ENCODE peak calls at places on chromosome 14, in seven cellular contexts. One of them, this sample, is unnamed.

GRCh38 chr14:58805057-58805456 is 167.3 kb downstream of the DACT1 start:
- DNase-seq in spleen: no peak
- DNase-seq in left lung: no peak
- DNase-seq in prostate gland: no peak
- DNase-seq in Panc1: no peak
- DNase-seq in lung: no peak
- DNase-seq in Peyer's patch: no peak
- DNase-seq in this sample: no peak

GRCh38 chr14:96723946-96724345 is 73.2 kb upstream of the VRK1 start:
- DNase-seq in spleen: no peak
- DNase-seq in left lung: no peak
- DNase-seq in prostate gland: no peak
- DNase-seq in Panc1: no peak
- DNase-seq in lung: no peak
- DNase-seq in Peyer's patch: no peak
- DNase-seq in this sample: no peak

GRCh38 chr14:80356413-80356812 is 145.1 kb upstream of the DIO2 start:
- DNase-seq in spleen: no peak
- DNase-seq in left lung: no peak
- DNase-seq in prostate gland: no peak
- DNase-seq in Panc1: no peak
- DNase-seq in lung: no peak
- DNase-seq in Peyer's patch: no peak
- DNase-seq in this sample: no peak

GRCh38 chr14:96754162-96754844 is 42.9 kb upstream of the VRK1 start:
- DNase-seq in spleen: no peak
- DNase-seq in left lung: no peak
- DNase-seq in prostate gland: no peak
- DNase-seq in Panc1: no peak
- DNase-seq in lung: no peak
- DNase-seq in Peyer's patch: no peak
- DNase-seq in this sample: no peak

GRCh38 chr14:95741051-95741490 is 27.1 kb upstream of the TCL1A start:
- DNase-seq in spleen: no peak
- DNase-seq in left lung: no peak
- DNase-seq in prostate gland: peak; percentile 71
- DNase-seq in Panc1: no peak
- DNase-seq in lung: no peak
- DNase-seq in Peyer's patch: no peak
- DNase-seq in this sample: no peak

GRCh38 chr14:35934499-35934898 is 108.4 kb downstream of the BRMS1L start:
- DNase-seq in spleen: no peak
- DNase-seq in left lung: no peak
- DNase-seq in prostate gland: no peak
- DNase-seq in Panc1: no peak
- DNase-seq in lung: no peak
- DNase-seq in Peyer's patch: no peak
- DNase-seq in this sample: no peak

GRCh38 chr14:81533212-81533535 is 479 bp downstream of the SEL1L start:
- DNase-seq in spleen: no peak
- DNase-seq in left lung: no peak
- DNase-seq in prostate gland: no peak
- DNase-seq in Panc1: no peak
- DNase-seq in lung: no peak
- DNase-seq in Peyer's patch: no peak
- DNase-seq in this sample: no peak

GRCh38 chr14:99155173-99155777 is 116.7 kb downstream of the BCL11B start:
- DNase-seq in spleen: no peak
- DNase-seq in left lung: no peak
- DNase-seq in prostate gland: no peak
- DNase-seq in Panc1: no peak
- DNase-seq in lung: no peak
- DNase-seq in Peyer's patch: no peak
- DNase-seq in this sample: peak; percentile 76

GRCh38 chr14:94751321-94751720 is 18.6 kb downstream of the GSC start:
- DNase-seq in spleen: peak; percentile 41
- DNase-seq in left lung: no peak
- DNase-seq in prostate gland: no peak
- DNase-seq in Panc1: no peak
- DNase-seq in lung: no peak
- DNase-seq in Peyer's patch: no peak
- DNase-seq in this sample: no peak

GRCh38 chr14:73752297-73752992 is 38.3 kb upstream of the PNMA1 start:
- DNase-seq in spleen: peak; percentile 76
- DNase-seq in left lung: no peak
- DNase-seq in prostate gland: peak; percentile 92
- DNase-seq in Panc1: no peak
- DNase-seq in lung: no peak
- DNase-seq in Peyer's patch: peak; percentile 55
- DNase-seq in this sample: no peak

GRCh38 chr14:79825046-79825521 is 386.2 kb downstream of the DIO2 start:
- DNase-seq in spleen: no peak
- DNase-seq in left lung: no peak
- DNase-seq in prostate gland: no peak
- DNase-seq in Panc1: no peak
- DNase-seq in lung: no peak
- DNase-seq in Peyer's patch: no peak
- DNase-seq in this sample: no peak

GRCh38 chr14:88908216-88908615 is 83.8 kb downstream of the TTC8 start:
- DNase-seq in spleen: no peak
- DNase-seq in left lung: no peak
- DNase-seq in prostate gland: no peak
- DNase-seq in Panc1: no peak
- DNase-seq in lung: no peak
- DNase-seq in Peyer's patch: no peak
- DNase-seq in this sample: no peak

GRCh38 chr14:37093364-37093763 is 79.0 kb downstream of the SLC25A21 start:
- DNase-seq in spleen: no peak
- DNase-seq in left lung: no peak
- DNase-seq in prostate gland: no peak
- DNase-seq in Panc1: no peak
- DNase-seq in lung: no peak
- DNase-seq in Peyer's patch: no peak
- DNase-seq in this sample: no peak

GRCh38 chr14:37061697-37062096 is 110.7 kb downstream of the SLC25A21 start:
- DNase-seq in spleen: no peak
- DNase-seq in left lung: no peak
- DNase-seq in prostate gland: no peak
- DNase-seq in Panc1: no peak
- DNase-seq in lung: peak; percentile 51
- DNase-seq in Peyer's patch: no peak
- DNase-seq in this sample: no peak

GRCh38 chr14:95609398-95609990 is 74.6 kb downstream of the GLRX5 start:
- DNase-seq in spleen: no peak
- DNase-seq in left lung: no peak
- DNase-seq in prostate gland: peak; percentile 12
- DNase-seq in Panc1: no peak
- DNase-seq in lung: no peak
- DNase-seq in Peyer's patch: peak; percentile 18
- DNase-seq in this sample: no peak

GRCh38 chr14:69612014-69612758 is 790 bp downstream of the SUSD6 start:
- DNase-seq in spleen: peak; percentile 91
- DNase-seq in left lung: peak; percentile 42
- DNase-seq in prostate gland: peak; percentile 21
- DNase-seq in Panc1: no peak
- DNase-seq in lung: no peak
- DNase-seq in Peyer's patch: peak; percentile 50
- DNase-seq in this sample: no peak

GRCh38 chr14:100031506-100032281 is 33.5 kb upstream of the EVL start:
- DNase-seq in spleen: no peak
- DNase-seq in left lung: peak; percentile 39
- DNase-seq in prostate gland: peak; percentile 60
- DNase-seq in Panc1: peak; percentile 81
- DNase-seq in lung: peak; percentile 67
- DNase-seq in Peyer's patch: no peak
- DNase-seq in this sample: no peak

GRCh38 chr14:99562848-99563748 is 40.9 kb downstream of the CCDC85C start:
- DNase-seq in spleen: no peak
- DNase-seq in left lung: peak; percentile 73
- DNase-seq in prostate gland: peak; percentile 79
- DNase-seq in Panc1: no peak
- DNase-seq in lung: peak; percentile 84
- DNase-seq in Peyer's patch: peak; percentile 18
- DNase-seq in this sample: no peak

GRCh38 chr14:67618617-67619063 is 1.1 kb upstream of the ARG2 start:
- DNase-seq in spleen: no peak
- DNase-seq in left lung: no peak
- DNase-seq in prostate gland: peak; percentile 22
- DNase-seq in Panc1: no peak
- DNase-seq in lung: no peak
- DNase-seq in Peyer's patch: no peak
- DNase-seq in this sample: no peak

GRCh38 chr14:92726933-92727262 is 21.5 kb downstream of the LGMN start:
- DNase-seq in spleen: no peak
- DNase-seq in left lung: no peak
- DNase-seq in prostate gland: no peak
- DNase-seq in Panc1: no peak
- DNase-seq in lung: no peak
- DNase-seq in Peyer's patch: no peak
- DNase-seq in this sample: no peak

GRCh38 chr14:31530136-31530535 is 31.1 kb upstream of the NUBPL start:
- DNase-seq in spleen: no peak
- DNase-seq in left lung: no peak
- DNase-seq in prostate gland: no peak
- DNase-seq in Panc1: no peak
- DNase-seq in lung: no peak
- DNase-seq in Peyer's patch: no peak
- DNase-seq in this sample: no peak

GRCh38 chr14:100486025-100486828 is 101.0 kb downstream of the BEGAIN start:
- DNase-seq in spleen: no peak
- DNase-seq in left lung: peak; percentile 56
- DNase-seq in prostate gland: no peak
- DNase-seq in Panc1: no peak
- DNase-seq in lung: no peak
- DNase-seq in Peyer's patch: no peak
- DNase-seq in this sample: no peak

GRCh38 chr14:101813833-101814232 is 52.3 kb downstream of the PPP2R5C start:
- DNase-seq in spleen: no peak
- DNase-seq in left lung: no peak
- DNase-seq in prostate gland: no peak
- DNase-seq in Panc1: no peak
- DNase-seq in lung: no peak
- DNase-seq in Peyer's patch: no peak
- DNase-seq in this sample: no peak
- H3K27ac ChIP-seq in spleen: peak overlapping the region; percentile 93
- H3K27ac ChIP-seq in left lung: peak overlapping the region; percentile 96
- H3K27ac ChIP-seq in prostate gland: peak overlapping the region; percentile 35
- H3K27ac ChIP-seq in Panc1: no peak overlapping the region
- H3K27ac ChIP-seq in lung: no peak overlapping the region
- H3K27ac ChIP-seq in Peyer's patch: peak overlapping the region; percentile 90
- H3K27ac ChIP-seq in this sample: peak overlapping the region; percentile 60

GRCh38 chr14:61347771-61348443 is 26.5 kb downstream of the PRKCH start:
- DNase-seq in spleen: no peak
- DNase-seq in left lung: no peak
- DNase-seq in prostate gland: no peak
- DNase-seq in Panc1: no peak
- DNase-seq in lung: no peak
- DNase-seq in Peyer's patch: no peak
- DNase-seq in this sample: no peak
- H3K4me1 ChIP-seq in spleen: peaks cover 68% of the 10 kb centered on the region
- H3K4me1 ChIP-seq in left lung: peaks cover 14% of the 10 kb centered on the region
- H3K4me1 ChIP-seq in prostate gland: peaks cover 5% of the 10 kb centered on the region
- H3K4me1 ChIP-seq in Panc1: no peaks in the 10 kb centered on the region
- H3K4me1 ChIP-seq in lung: peaks cover 7% of the 10 kb centered on the region
- H3K4me1 ChIP-seq in Peyer's patch: peaks cover 5% of the 10 kb centered on the region
- H3K4me1 ChIP-seq in this sample: peaks cover 56% of the 10 kb centered on the region

GRCh38 chr14:103604620-103605019 is 24.4 kb upstream of the KLC1 start:
- DNase-seq in spleen: no peak
- DNase-seq in left lung: no peak
- DNase-seq in prostate gland: no peak
- DNase-seq in Panc1: no peak
- DNase-seq in lung: no peak
- DNase-seq in Peyer's patch: no peak
- DNase-seq in this sample: no peak

GRCh38 chr14:103607822-103608221 is 21.2 kb upstream of the KLC1 start:
- DNase-seq in spleen: no peak
- DNase-seq in left lung: no peak
- DNase-seq in prostate gland: no peak
- DNase-seq in Panc1: no peak
- DNase-seq in lung: no peak
- DNase-seq in Peyer's patch: no peak
- DNase-seq in this sample: no peak

GRCh38 chr14:103611215-103611614 is 17.8 kb upstream of the KLC1 start:
- DNase-seq in spleen: no peak
- DNase-seq in left lung: no peak
- DNase-seq in prostate gland: no peak
- DNase-seq in Panc1: no peak
- DNase-seq in lung: no peak
- DNase-seq in Peyer's patch: no peak
- DNase-seq in this sample: no peak

GRCh38 chr14:103607039-103607668 is 21.9 kb upstream of the KLC1 start:
- DNase-seq in spleen: peak; percentile 85
- DNase-seq in left lung: peak; percentile 81
- DNase-seq in prostate gland: peak; percentile 47
- DNase-seq in Panc1: no peak
- DNase-seq in lung: peak; percentile 62
- DNase-seq in Peyer's patch: peak; percentile 71
- DNase-seq in this sample: peak; percentile 86
- TF ChIP-seq CTCF in spleen: peak; percentile 35
- TF ChIP-seq CTCF in left lung: no peak
- TF ChIP-seq CTCF in prostate gland: peak; percentile 14
- TF ChIP-seq CTCF in Panc1: no peak
- TF ChIP-seq CTCF in lung: peak; percentile 18
- TF ChIP-seq CTCF in Peyer's patch: peak; percentile 16
- TF ChIP-seq CTCF in this sample: peak; percentile 8

GRCh38 chr14:55116246-55117030 is 12.6 kb upstream of the LGALS3 start:
- DNase-seq in spleen: no peak
- DNase-seq in left lung: no peak
- DNase-seq in prostate gland: no peak
- DNase-seq in Panc1: no peak
- DNase-seq in lung: no peak
- DNase-seq in Peyer's patch: no peak
- DNase-seq in this sample: no peak

GRCh38 chr14:55121146-55121545 is 7.9 kb upstream of the LGALS3 start:
- DNase-seq in spleen: no peak
- DNase-seq in left lung: no peak
- DNase-seq in prostate gland: no peak
- DNase-seq in Panc1: no peak
- DNase-seq in lung: no peak
- DNase-seq in Peyer's patch: no peak
- DNase-seq in this sample: peak; percentile 24

GRCh38 chr14:55117816-55118441 is 11.1 kb upstream of the LGALS3 start:
- DNase-seq in spleen: no peak
- DNase-seq in left lung: no peak
- DNase-seq in prostate gland: peak; percentile 38
- DNase-seq in Panc1: no peak
- DNase-seq in lung: no peak
- DNase-seq in Peyer's patch: no peak
- DNase-seq in this sample: peak; percentile 73

GRCh38 chr14:55120466-55121144 is 8.4 kb upstream of the LGALS3 start:
- DNase-seq in spleen: no peak
- DNase-seq in left lung: peak; percentile 49
- DNase-seq in prostate gland: no peak
- DNase-seq in Panc1: no peak
- DNase-seq in lung: no peak
- DNase-seq in Peyer's patch: no peak
- DNase-seq in this sample: peak; percentile 72

DNA sequence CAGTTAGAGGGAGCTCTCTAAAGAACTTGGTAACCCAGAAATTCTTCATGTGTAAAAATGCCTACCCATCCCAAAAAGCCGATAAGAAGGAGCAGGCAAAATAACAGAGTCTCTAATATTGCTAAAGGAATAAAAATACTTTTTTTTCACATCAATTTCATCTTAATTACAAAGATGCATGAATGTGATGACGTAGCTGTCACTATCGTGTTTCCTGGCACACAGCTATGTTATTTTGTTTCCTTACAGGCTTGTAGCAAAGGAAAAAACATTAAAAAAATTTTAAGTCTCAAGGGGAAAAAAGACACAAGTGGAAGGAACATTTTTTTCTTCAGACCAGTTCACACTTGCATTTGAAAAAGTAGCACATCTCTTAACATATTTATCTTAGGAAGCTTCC is 10.3 kb upstream of the LGALS3 start:
- DNase-seq in spleen: no peak
- DNase-seq in left lung: no peak
- DNase-seq in prostate gland: no peak
- DNase-seq in Panc1: no peak
- DNase-seq in lung: no peak
- DNase-seq in Peyer's patch: no peak
- DNase-seq in this sample: peak; percentile 6
- H3K27ac ChIP-seq in spleen: no peak overlapping the region
- H3K27ac ChIP-seq in left lung: peak overlapping the region; percentile 87
- H3K27ac ChIP-seq in prostate gland: peak overlapping the region; percentile 63
- H3K27ac ChIP-seq in Panc1: peak overlapping the region; percentile 29
- H3K27ac ChIP-seq in lung: peak overlapping the region; percentile 75
- H3K27ac ChIP-seq in Peyer's patch: no peak overlapping the region
- H3K27ac ChIP-seq in this sample: peak overlapping the region; percentile 88